ENCODE peak calls at places on chromosomes 4 and X, in six cellular contexts. One of them, this sample, is unnamed.

GRCh38 chr4:75683482-75684155 is 10.4 kb upstream of the G3BP2 start:
- DNase-seq in NB4: no peak
- DNase-seq in foreskin fibroblast: no peak
- DNase-seq in pancreas: no peak
- DNase-seq in psoas muscle: no peak
- DNase-seq in B cell: no peak
- DNase-seq in this sample: no peak

GRCh38 chrX:76477352-76477751 is 49.8 kb downstream of the MAGEE1 start:
- DNase-seq in psoas muscle: no peak
- DNase-seq in B cell: no peak
- DNase-seq in foreskin fibroblast: no peak
- DNase-seq in pancreas: no peak
- DNase-seq in NB4: no peak
- DNase-seq in this sample: no peak

GRCh38 chr4:56958111-56958517 is 19.3 kb downstream of the NOA1 start:
- DNase-seq in foreskin fibroblast: peak; percentile 88
- DNase-seq in pancreas: peak; percentile 62
- DNase-seq in psoas muscle: peak; percentile 92
- DNase-seq in B cell: no peak
- DNase-seq in NB4: peak; percentile 98
- DNase-seq in this sample: no peak

GRCh38 chr4:114597410-114598115 is 1.0 kb upstream of the UGT8 start:
- DNase-seq in psoas muscle: no peak
- DNase-seq in pancreas: peak; percentile 41
- DNase-seq in B cell: no peak
- DNase-seq in NB4: no peak
- DNase-seq in foreskin fibroblast: no peak
- DNase-seq in this sample: no peak

GRCh38 chrX:75131973-75132627 is 24.0 kb downstream of the ABCB7 start:
- DNase-seq in NB4: no peak
- DNase-seq in psoas muscle: peak; percentile 45
- DNase-seq in pancreas: no peak
- DNase-seq in foreskin fibroblast: no peak
- DNase-seq in B cell: no peak
- DNase-seq in this sample: no peak

GRCh38 chr4:55080174-55080865 is 45.1 kb downstream of the KDR start:
- DNase-seq in B cell: no peak
- DNase-seq in NB4: no peak
- DNase-seq in pancreas: no peak
- DNase-seq in psoas muscle: no peak
- DNase-seq in foreskin fibroblast: peak; percentile 49
- DNase-seq in this sample: no peak

GRCh38 chr4:113684534-113685091 is 76.9 kb downstream of the CAMK2D start:
- DNase-seq in NB4: peak; percentile 2
- DNase-seq in pancreas: peak; percentile 11
- DNase-seq in B cell: no peak
- DNase-seq in foreskin fibroblast: peak; percentile 67
- DNase-seq in psoas muscle: peak; percentile 83
- DNase-seq in this sample: no peak

GRCh38 chr4:173025131-173025530 is 143.5 kb upstream of the GALNT7 start:
- DNase-seq in B cell: peak; percentile 13
- DNase-seq in NB4: peak; percentile 73
- DNase-seq in pancreas: peak; percentile 62
- DNase-seq in foreskin fibroblast: peak; percentile 45
- DNase-seq in psoas muscle: no peak
- DNase-seq in this sample: peak; percentile 58

GRCh38 chr4:65665951-65666523 is 4.3 kb downstream of the EPHA5 start:
- DNase-seq in pancreas: no peak
- DNase-seq in foreskin fibroblast: no peak
- DNase-seq in B cell: no peak
- DNase-seq in NB4: no peak
- DNase-seq in psoas muscle: no peak
- DNase-seq in this sample: no peak

GRCh38 chrX:48972214-48973164 is 845 bp upstream of the KCND1 start:
- DNase-seq in foreskin fibroblast: peak; percentile 28
- DNase-seq in psoas muscle: no peak
- DNase-seq in NB4: peak; percentile 57
- DNase-seq in pancreas: peak; percentile 22
- DNase-seq in B cell: peak; percentile 58
- DNase-seq in this sample: peak; percentile 57

GRCh38 chr4:176380352-176381157 is 60.8 kb downstream of the SPCS3 start:
- DNase-seq in psoas muscle: no peak
- DNase-seq in foreskin fibroblast: no peak
- DNase-seq in B cell: no peak
- DNase-seq in pancreas: no peak
- DNase-seq in NB4: no peak
- DNase-seq in this sample: no peak

GRCh38 chrX:45771560-45772340 is 571.1 kb upstream of the DIPK2B start:
- DNase-seq in NB4: peak; percentile 71
- DNase-seq in pancreas: no peak
- DNase-seq in foreskin fibroblast: peak; percentile 57
- DNase-seq in psoas muscle: no peak
- DNase-seq in B cell: peak; percentile 19
- DNase-seq in this sample: peak; percentile 32

GRCh38 chr4:47475411-47475810 is 9.7 kb upstream of the ATP10D start:
- DNase-seq in NB4: no peak
- DNase-seq in B cell: no peak
- DNase-seq in pancreas: no peak
- DNase-seq in psoas muscle: no peak
- DNase-seq in foreskin fibroblast: no peak
- DNase-seq in this sample: no peak

GRCh38 chr4:124529131-124529530 is 183.4 kb downstream of the ANKRD50 start:
- DNase-seq in foreskin fibroblast: peak; percentile 1
- DNase-seq in NB4: no peak
- DNase-seq in psoas muscle: no peak
- DNase-seq in pancreas: no peak
- DNase-seq in B cell: no peak
- DNase-seq in this sample: no peak

GRCh38 chrX:152912121-152912520 is 14.3 kb downstream of the ZNF185 start:
- DNase-seq in B cell: no peak
- DNase-seq in foreskin fibroblast: no peak
- DNase-seq in psoas muscle: peak; percentile 8
- DNase-seq in NB4: peak; percentile 44
- DNase-seq in pancreas: no peak
- DNase-seq in this sample: no peak

GRCh38 chr4:139808381-139809206 is 143.0 kb downstream of the MGST2 start:
- DNase-seq in pancreas: no peak
- DNase-seq in NB4: peak; percentile 46
- DNase-seq in foreskin fibroblast: no peak
- DNase-seq in B cell: no peak
- DNase-seq in psoas muscle: no peak
- DNase-seq in this sample: no peak

GRCh38 chr4:25861951-25862410 is 807 bp downstream of the SEL1L3 start:
- DNase-seq in psoas muscle: no peak
- DNase-seq in foreskin fibroblast: no peak
- DNase-seq in NB4: peak; percentile 74
- DNase-seq in pancreas: peak; percentile 19
- DNase-seq in B cell: peak; percentile 63
- DNase-seq in this sample: peak; percentile 50

GRCh38 chrX:88604433-88605221 is 142.4 kb upstream of the CPXCR1 start:
- DNase-seq in pancreas: no peak
- DNase-seq in NB4: no peak
- DNase-seq in B cell: no peak
- DNase-seq in psoas muscle: no peak
- DNase-seq in foreskin fibroblast: no peak
- DNase-seq in this sample: no peak

GRCh38 chr4:72446353-72447055 is 122.5 kb downstream of the ADAMTS3 start:
- DNase-seq in B cell: no peak
- DNase-seq in foreskin fibroblast: no peak
- DNase-seq in psoas muscle: no peak
- DNase-seq in pancreas: no peak
- DNase-seq in NB4: no peak
- DNase-seq in this sample: no peak

GRCh38 chrX:39900788-39901170 is 197.0 kb downstream of the BCOR start:
- DNase-seq in B cell: no peak
- DNase-seq in pancreas: no peak
- DNase-seq in foreskin fibroblast: no peak
- DNase-seq in NB4: no peak
- DNase-seq in psoas muscle: no peak
- DNase-seq in this sample: no peak

GRCh38 chrX:63350551-63350950 is 581 bp downstream of the SPIN4 start:
- DNase-seq in foreskin fibroblast: no peak
- DNase-seq in pancreas: peak; percentile 3
- DNase-seq in B cell: no peak
- DNase-seq in psoas muscle: no peak
- DNase-seq in NB4: peak; percentile 52
- DNase-seq in this sample: peak; percentile 8

GRCh38 chr4:77021614-77022089 is 54.1 kb downstream of the CCNI start:
- DNase-seq in pancreas: no peak
- DNase-seq in NB4: peak; percentile 40
- DNase-seq in B cell: no peak
- DNase-seq in foreskin fibroblast: peak; percentile 79
- DNase-seq in psoas muscle: no peak
- DNase-seq in this sample: no peak

GRCh38 chr4:169791527-169792156 is 33.9 kb upstream of the HPF1 start:
- DNase-seq in NB4: peak; percentile 52
- DNase-seq in psoas muscle: peak; percentile 53
- DNase-seq in pancreas: peak; percentile 16
- DNase-seq in foreskin fibroblast: peak; percentile 42
- DNase-seq in B cell: no peak
- DNase-seq in this sample: peak; percentile 22

GRCh38 chr4:181150173-181150572 is 1093.0 kb upstream of the TENM3 start:
- DNase-seq in B cell: no peak
- DNase-seq in psoas muscle: no peak
- DNase-seq in NB4: no peak
- DNase-seq in pancreas: no peak
- DNase-seq in foreskin fibroblast: no peak
- DNase-seq in this sample: no peak

GRCh38 chr4:53702334-53703266 is 111.3 kb upstream of the LNX1 start:
- DNase-seq in B cell: peak; percentile 24
- DNase-seq in foreskin fibroblast: peak; percentile 79
- DNase-seq in psoas muscle: peak; percentile 89
- DNase-seq in pancreas: peak; percentile 32
- DNase-seq in NB4: peak; percentile 72
- DNase-seq in this sample: peak; percentile 49

GRCh38 chr4:84965558-84966381 is 720 bp downstream of the WDFY3 start:
- DNase-seq in NB4: peak; percentile 49
- DNase-seq in B cell: peak; percentile 53
- DNase-seq in pancreas: peak; percentile 40
- DNase-seq in psoas muscle: peak; percentile 74
- DNase-seq in foreskin fibroblast: no peak
- DNase-seq in this sample: peak; percentile 32

GRCh38 chrX:18179446-18179845 is 41.2 kb downstream of the BEND2 start:
- DNase-seq in B cell: no peak
- DNase-seq in psoas muscle: no peak
- DNase-seq in pancreas: no peak
- DNase-seq in NB4: no peak
- DNase-seq in foreskin fibroblast: no peak
- DNase-seq in this sample: no peak

GRCh38 chrX:31258163-31258562 is 186.3 kb upstream of the FTHL17 start:
- DNase-seq in foreskin fibroblast: no peak
- DNase-seq in NB4: no peak
- DNase-seq in B cell: no peak
- DNase-seq in pancreas: no peak
- DNase-seq in psoas muscle: no peak
- DNase-seq in this sample: no peak

DNA sequence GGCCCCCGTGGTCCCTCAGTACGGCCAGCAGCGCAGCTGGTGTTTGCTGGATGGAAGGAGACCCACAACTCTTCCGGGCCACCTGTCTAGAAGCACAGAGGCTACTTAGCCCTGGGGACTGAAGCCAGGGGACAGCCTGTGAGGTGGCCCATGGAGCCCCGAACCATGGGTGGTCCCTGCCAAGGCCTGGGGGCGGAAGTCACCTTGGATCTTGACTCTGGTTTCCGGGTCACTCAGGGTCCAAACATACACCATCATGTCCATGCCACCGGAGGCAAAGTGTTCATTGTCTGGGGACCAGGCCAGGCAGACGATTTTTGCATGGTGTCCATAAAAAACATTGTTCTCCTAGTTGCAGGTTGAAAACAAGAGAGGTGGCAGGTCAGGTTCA is 39.5 kb downstream of the WDR1 start:
- DNase-seq in foreskin fibroblast: no peak
- DNase-seq in pancreas: no peak
- DNase-seq in NB4: no peak
- DNase-seq in psoas muscle: no peak
- DNase-seq in B cell: no peak
- DNase-seq in this sample: no peak
- TF ChIP-seq CTCF in foreskin fibroblast: no peak
- TF ChIP-seq CTCF in pancreas: no peak
- TF ChIP-seq CTCF in NB4: no peak
- TF ChIP-seq CTCF in psoas muscle: no peak
- TF ChIP-seq CTCF in B cell: no peak
- TF ChIP-seq CTCF in this sample: no peak

GRCh38 chr4:100848865-100849264 is 331.0 kb upstream of the EMCN start:
- DNase-seq in foreskin fibroblast: no peak
- DNase-seq in B cell: no peak
- DNase-seq in psoas muscle: no peak
- DNase-seq in pancreas: no peak
- DNase-seq in NB4: peak; percentile 40
- DNase-seq in this sample: no peak
- TF ChIP-seq CTCF in foreskin fibroblast: no peak
- TF ChIP-seq CTCF in B cell: no peak
- TF ChIP-seq CTCF in psoas muscle: no peak
- TF ChIP-seq CTCF in pancreas: no peak
- TF ChIP-seq CTCF in NB4: peak; percentile 30
- TF ChIP-seq CTCF in this sample: peak; percentile 44

DNA sequence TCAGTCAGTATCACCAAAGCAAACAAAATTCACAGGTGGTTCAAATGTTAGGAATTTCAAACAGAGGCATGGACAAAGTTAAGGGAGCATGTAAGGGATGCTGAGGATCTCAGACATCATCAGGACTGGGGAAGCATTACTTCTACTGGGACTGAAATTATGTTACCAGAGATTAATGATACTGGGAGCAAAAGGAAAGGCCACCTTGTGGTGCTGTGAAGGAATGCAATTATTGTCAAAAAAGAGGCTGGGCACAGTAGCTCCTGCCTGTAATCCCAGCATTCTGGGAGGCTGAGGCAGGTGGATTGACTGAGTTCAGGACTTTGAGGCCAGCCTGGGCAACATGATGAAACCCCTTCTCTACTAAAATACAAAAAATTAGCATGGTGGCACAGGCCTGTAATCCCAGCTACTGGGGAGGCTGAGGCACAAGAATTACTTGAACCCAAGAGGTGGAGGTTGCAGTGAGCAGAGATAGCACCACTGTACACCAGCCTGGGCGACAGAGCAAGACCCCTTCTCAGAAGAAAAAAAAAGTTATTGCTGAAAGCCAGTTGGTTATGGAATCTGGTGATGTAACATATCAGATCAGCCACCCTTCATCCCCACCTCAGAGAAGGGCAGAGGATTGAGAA is 954.3 kb downstream of the PCDH7 start:
- DNase-seq in NB4: peak; percentile 31
- DNase-seq in foreskin fibroblast: no peak
- DNase-seq in pancreas: no peak
- DNase-seq in B cell: no peak
- DNase-seq in psoas muscle: no peak
- DNase-seq in this sample: peak; percentile 9
- TF ChIP-seq CTCF in NB4: peak; percentile 55
- TF ChIP-seq CTCF in foreskin fibroblast: no peak
- TF ChIP-seq CTCF in pancreas: no peak
- TF ChIP-seq CTCF in B cell: no peak
- TF ChIP-seq CTCF in psoas muscle: peak; percentile 4
- TF ChIP-seq CTCF in this sample: peak; percentile 27

DNA sequence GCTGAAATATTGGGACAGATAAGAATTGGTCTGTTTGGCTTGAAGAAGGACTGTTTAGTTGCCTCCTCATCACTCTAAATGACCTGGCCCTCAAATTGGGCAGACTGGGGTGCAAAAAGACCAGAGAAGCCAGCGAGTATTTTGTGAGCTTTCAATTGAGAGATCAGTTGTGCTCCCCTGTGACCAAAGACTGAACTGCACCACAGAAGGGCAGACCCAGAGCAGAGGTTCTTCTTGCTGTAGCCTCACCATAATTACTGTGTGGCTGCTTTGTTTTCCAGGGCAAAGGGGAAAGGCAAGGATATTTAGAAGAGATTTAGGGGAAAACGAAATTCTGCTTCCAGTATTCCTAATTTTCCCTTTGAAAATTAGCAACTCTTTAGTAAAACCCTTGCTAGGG is 104.0 kb upstream of the MBNL3 start:
- DNase-seq in NB4: peak; percentile 22
- DNase-seq in psoas muscle: no peak
- DNase-seq in B cell: peak; percentile 7
- DNase-seq in foreskin fibroblast: peak; percentile 10
- DNase-seq in pancreas: no peak
- DNase-seq in this sample: no peak
- TF ChIP-seq CTCF in NB4: peak; percentile 18
- TF ChIP-seq CTCF in psoas muscle: peak; percentile 31
- TF ChIP-seq CTCF in B cell: peak; percentile 54
- TF ChIP-seq CTCF in foreskin fibroblast: peak; percentile 40
- TF ChIP-seq CTCF in pancreas: no peak
- TF ChIP-seq CTCF in this sample: peak; percentile 14